ENCODE peak calls at places on chromosome 11, in seven cellular contexts. Q is T-helper 9 cell; B is activated CD4-positive, CD25-positive, alpha-beta regulatory T cell; N is B cell; E is PC-3; L is retina; O is activated naive CD8-positive, alpha-beta T cell treated with anti-CD3 and anti-CD28 coated beads, Interleukin-2, amount 10 ng/mL, durations not matched to agents 7 days and 5 days. Z is an unnamed sample.

GRCh38 chr11:5257296-5257695 is 2.7 kb upstream of the HBG2 start:
- DNase-seq in N (no peak), O (no peak), E (no peak), B (no peak), L (no peak), Q (no peak), Z (no peak)

GRCh38 chr11:58905716-58906547 is 33.4 kb upstream of the GLYATL1 start:
- DNase-seq in O (no peak), E (peak), L (peak), N (no peak), B (no peak), Q (no peak), Z (no peak)

GRCh38 chr11:2884424-2884815 is 1.2 kb downstream of the CDKN1C start:
- DNase-seq in Q (no peak), L (no peak), N (no peak), B (no peak), E (peak), O (no peak), Z (peak)

GRCh38 chr11:122173587-122173986 is 57.6 kb upstream of the BLID start:
- DNase-seq in E (peak), N (no peak), L (no peak), B (no peak), O (no peak), Q (no peak), Z (no peak)

GRCh38 chr11:117064275-117064674 is 34.0 kb downstream of the SIK3 start:
- DNase-seq in L (no peak), E (peak), B (no peak), Q (no peak), N (no peak), O (no peak), Z (no peak)

GRCh38 chr11:72814831-72815618 is 814 bp downstream of the ATG16L2 start:
- DNase-seq in B (no peak), Q (no peak), L (no peak), E (peak), N (peak), O (peak), Z (peak)

GRCh38 chr11:86687083-86687799 is 14.8 kb upstream of the ME3 start:
- DNase-seq in Q (no peak), E (no peak), L (no peak), N (no peak), B (no peak), O (no peak), Z (no peak)

GRCh38 chr11:27696112-27696511 is 4.1 kb downstream of the BDNF start:
- DNase-seq in O (no peak), L (no peak), B (no peak), E (peak), Q (no peak), N (no peak), Z (no peak)

GRCh38 chr11:104700609-104701008 is 197.7 kb downstream of the CASP12 start:
- DNase-seq in N (no peak), E (no peak), O (no peak), Q (no peak), B (no peak), L (no peak), Z (no peak)

GRCh38 chr11:45930031-45930794 is 7.8 kb downstream of the LARGE2 start:
- DNase-seq in Q (no peak), B (no peak), N (peak), L (no peak), E (peak), O (no peak), Z (peak)

GRCh38 chr11:119666463-119667131 is 62.4 kb downstream of the NECTIN1 start:
- DNase-seq in Q (peak), L (peak), B (no peak), E (peak), N (peak), O (peak), Z (peak)

GRCh38 chr11:134725211-134725610 is 313.2 kb upstream of the B3GAT1 start:
- DNase-seq in O (no peak), E (no peak), B (no peak), Q (no peak), N (no peak), L (no peak), Z (no peak)

GRCh38 chr11:69465236-69466000 is 16.0 kb upstream of the LINC01488 start:
- DNase-seq in L (no peak), Q (no peak), N (no peak), E (no peak), B (no peak), O (no peak), Z (no peak)

GRCh38 chr11:78189851-78190250 is 1.1 kb downstream of the USP35 start:
- DNase-seq in E (no peak), N (no peak), O (no peak), L (no peak), B (no peak), Q (no peak), Z (no peak)

GRCh38 chr11:6554828-6555706 is 48.3 kb downstream of the RRP8 start:
- DNase-seq in N (no peak), B (no peak), Q (no peak), L (no peak), E (no peak), O (no peak), Z (no peak)

GRCh38 chr11:64299847-64300648 is at the start of gene CATSPERZ:
- DNase-seq in L (peak), N (no peak), B (no peak), Q (no peak), O (no peak), E (no peak), Z (no peak)

GRCh38 chr11:82996966-82997606 is 74.6 kb downstream of the RAB30 start:
- DNase-seq in N (no peak), L (no peak), O (no peak), E (peak), Q (no peak), B (no peak), Z (no peak)

Z was measured in upper lobe of right lung.